ENCODE peak calls at places on chromosomes 2 and 18, in six cellular contexts. D, X, B, O, I and A are unnamed samples. For H3K4me1 and H3K36me3, the result is how much of the 10 kb centered on the place peaks cover.

GRCh38 chr2:220504890-220505564 is 877.6 kb downstream of the SLC4A3 start:
- DNase-seq in D (no peak), X (peak), B (peak), O (peak), I (no peak), A (no peak)

GRCh38 chr18:59479776-59480175 is 120.7 kb upstream of the LMAN1 start:
- DNase-seq in D (no peak), X (no peak), B (no peak), O (no peak), I (no peak), A (no peak)

GRCh38 chr2:63218800-63219511 is 168.3 kb downstream of the OTX1 start:
- DNase-seq in D (no peak), X (no peak), B (no peak), O (no peak), I (no peak), A (no peak)

GRCh38 chr2:66153941-66154340 is 281.0 kb upstream of the MEIS1 start:
- DNase-seq in D (no peak), X (no peak), B (no peak), O (no peak), I (no peak), A (no peak)

GRCh38 chr2:189574793-189575475 is 5.7 kb downstream of the SLC40A1 start:
- DNase-seq in D (no peak), X (peak), B (no peak), O (no peak), I (no peak), A (no peak)

GRCh38 chr18:22282311-22283235 is 113.2 kb downstream of the GATA6 start:
- DNase-seq in D (no peak), X (peak), B (peak), O (peak), I (no peak), A (no peak)

GRCh38 chr2:123738643-123739042 is 286.4 kb upstream of the CNTNAP5 start:
- DNase-seq in D (no peak), X (peak), B (peak), O (no peak), I (no peak), A (no peak)

GRCh38 chr2:233674995-233675394 is 3.3 kb downstream of the UGT1A9 start:
- DNase-seq in D (no peak), X (no peak), B (no peak), O (no peak), I (no peak), A (no peak)

GRCh38 chr2:60512063-60512622 is 41.3 kb downstream of the BCL11A start:
- DNase-seq in D (no peak), X (no peak), B (no peak), O (no peak), I (no peak), A (no peak)

GRCh38 chr18:50879302-50880107 is 587 bp downstream of the ME2 start:
- DNase-seq in D (peak), X (no peak), B (peak), O (peak), I (peak), A (peak)

GRCh38 chr2:71879509-71880184 is 268.0 kb downstream of the CYP26B1 start:
- DNase-seq in D (no peak), X (no peak), B (no peak), O (no peak), I (no peak), A (no peak)

GRCh38 chr2:240840435-240841060 is 20.5 kb upstream of the KIF1A start:
- DNase-seq in D (no peak), X (peak), B (peak), O (peak), I (no peak), A (no peak)

GRCh38 chr2:1049691-1050090 is 99.0 kb downstream of the SNTG2 start:
- DNase-seq in D (no peak), X (no peak), B (peak), O (peak), I (no peak), A (no peak)

GRCh38 chr2:111626037-111626861 is 257.7 kb downstream of the ANAPC1 start:
- DNase-seq in D (no peak), X (no peak), B (no peak), O (peak), I (no peak), A (no peak)

GRCh38 chr18:31325051-31325450 is 7.1 kb downstream of the DSG1 start:
- DNase-seq in D (no peak), X (peak), B (peak), O (peak), I (no peak), A (no peak)

GRCh38 chr2:73927344-73927743 is 664 bp downstream of the DGUOK start:
- DNase-seq in D (no peak), X (no peak), B (no peak), O (no peak), I (no peak), A (no peak)

GRCh38 chr18:1014496-1014895 is 109.8 kb downstream of the ADCYAP1 start:
- DNase-seq in D (no peak), X (no peak), B (no peak), O (no peak), I (no peak), A (no peak)

DNA sequence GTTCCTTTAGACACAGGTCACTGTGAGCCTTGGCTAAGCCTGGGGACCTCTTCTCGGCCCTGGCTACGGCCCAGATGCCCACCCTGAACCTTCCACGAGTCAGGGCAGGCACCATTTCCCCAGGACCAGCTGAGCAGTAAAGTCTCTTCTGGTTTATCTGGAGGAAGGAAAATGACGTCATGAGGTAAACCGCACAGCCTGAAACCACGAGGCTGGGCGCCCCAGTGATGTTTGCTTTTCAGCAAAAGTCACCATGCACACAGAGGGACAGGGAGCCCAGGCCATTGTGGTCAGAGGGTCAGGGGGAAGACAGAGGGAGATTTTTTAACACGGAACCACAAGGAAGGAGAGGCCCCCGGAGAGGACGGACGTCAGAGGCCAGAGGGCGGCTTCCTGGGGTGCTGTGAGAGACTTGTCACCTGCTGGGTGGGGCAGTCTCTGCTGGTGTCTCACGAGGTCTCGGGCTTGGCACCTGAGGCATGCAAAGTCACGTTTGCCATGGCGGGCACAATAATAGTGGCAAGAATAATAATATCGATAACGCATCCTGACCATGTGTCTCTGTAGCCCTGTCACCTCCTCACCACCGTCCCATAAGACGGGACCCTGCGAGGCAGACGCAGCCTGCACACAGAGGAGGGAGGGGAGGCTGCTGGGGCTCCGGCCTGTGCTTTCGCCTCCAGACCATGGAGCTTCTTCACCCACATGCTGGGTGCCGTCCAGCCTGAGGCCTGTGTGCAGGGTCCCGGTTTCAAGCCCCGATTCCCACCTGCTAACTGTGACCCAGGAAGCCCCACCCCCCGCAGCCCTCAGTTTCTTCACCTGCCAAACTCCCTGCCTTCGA is 33.2 kb upstream of the FOSL2 start:
- DNase-seq in D (peak), X (peak), B (peak), O (peak), I (no peak), A (peak)
- H3K4me1 ChIP-seq in D (under half), X (under half), B (under half), O (under half), I (under half), A (under half)

GRCh38 chr2:49332415-49332814 is 178.1 kb upstream of the FSHR start:
- DNase-seq in D (no peak), X (no peak), B (no peak), O (no peak), I (no peak), A (no peak)

GRCh38 chr2:49335546-49335945 is 181.2 kb upstream of the FSHR start:
- DNase-seq in D (no peak), X (no peak), B (no peak), O (no peak), I (no peak), A (no peak)
- H3K36me3 ChIP-seq in D (under half), X (under half), B (under half), O (under half), I (under half), A (under half)

DNA sequence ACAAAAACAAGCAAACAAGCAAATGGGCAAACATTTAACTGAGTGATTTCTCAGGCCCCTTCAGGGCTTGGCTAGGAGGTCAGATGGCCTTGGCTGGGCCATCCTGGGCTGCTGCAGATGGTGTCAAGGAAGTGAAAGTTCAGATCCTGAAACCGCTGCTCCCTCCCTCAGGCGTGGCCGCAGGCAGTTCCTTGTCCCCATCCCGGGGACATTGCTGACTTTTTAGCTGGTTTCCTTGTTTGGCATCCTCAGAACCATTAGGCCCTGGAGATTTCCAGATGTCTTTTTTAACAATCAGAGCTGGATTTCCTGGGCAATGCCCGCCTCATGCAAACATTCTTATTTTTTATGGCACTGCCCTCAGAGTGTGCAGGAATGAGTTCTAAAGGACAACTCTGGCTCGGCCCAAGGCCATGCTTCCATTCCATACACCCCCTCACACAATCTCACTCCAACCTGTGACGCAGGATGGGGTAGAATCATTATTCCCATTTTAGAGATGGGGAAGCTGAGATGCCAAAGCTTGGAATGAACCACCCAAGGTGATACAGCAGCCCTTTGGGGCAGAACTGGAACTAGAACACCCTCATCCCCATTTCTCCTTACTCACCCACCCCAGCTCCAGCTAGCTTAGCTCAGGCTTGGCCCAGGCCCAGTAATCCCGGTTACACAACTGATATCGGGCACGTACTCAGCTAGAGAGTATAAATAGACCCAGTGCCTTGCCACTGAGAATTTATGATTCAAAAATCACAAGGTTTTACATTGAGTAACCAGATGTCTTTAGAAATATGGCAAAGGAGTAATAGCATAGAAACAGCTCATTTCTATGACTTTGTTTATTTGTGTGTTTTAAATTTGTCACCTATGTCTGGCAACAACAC is 85.9 kb upstream of the ZCCHC2 start:
- DNase-seq in D (no peak), X (peak), B (peak), O (peak), I (peak), A (no peak)
- H3K4me3 ChIP-seq in D (no peak), X (no peak), B (no peak), O (no peak), I (peak), A (no peak)

GRCh38 chr2:109527846-109528705 is 85.7 kb downstream of the SEPTIN10 start:
- DNase-seq in D (no peak), X (no peak), B (no peak), O (no peak), I (no peak), A (no peak)
- H3K4me1 ChIP-seq in D (under half), X (under half), B (under half), O (under half), I (under half), A (under half)

GRCh38 chr2:28413152-28413895 is 20.7 kb downstream of the FOSL2 start:
- DNase-seq in D (no peak), X (no peak), B (peak), O (peak), I (no peak), A (no peak)

GRCh38 chr2:28413896-28414290 is 21.2 kb downstream of the FOSL2 start:
- DNase-seq in D (no peak), X (no peak), B (no peak), O (no peak), I (no peak), A (no peak)

GRCh38 chr2:28415715-28416114 is 23.1 kb downstream of the FOSL2 start:
- DNase-seq in D (no peak), X (no peak), B (no peak), O (no peak), I (no peak), A (no peak)

GRCh38 chr2:28414583-28414982 is 21.9 kb downstream of the FOSL2 start:
- DNase-seq in D (no peak), X (no peak), B (no peak), O (no peak), I (no peak), A (no peak)

GRCh38 chr2:28415010-28415409 is 22.4 kb downstream of the FOSL2 start:
- DNase-seq in D (no peak), X (no peak), B (no peak), O (no peak), I (no peak), A (no peak)
- H3K36me3 ChIP-seq in D (under half), X (under half), B (under half), O (half or more), I (half or more), A (under half)

GRCh38 chr2:64655873-64656272 is 2.2 kb upstream of the SERTAD2 start:
- DNase-seq in D (no peak), X (no peak), B (no peak), O (no peak), I (no peak), A (no peak)
- H3K4me3 ChIP-seq in D (no peak), X (no peak), B (no peak), O (no peak), I (no peak), A (no peak)